ENCODE peak calls at places on chromosomes 11 and 22, in seven cellular contexts. P, X, T, M, G, I and Y are unnamed samples.

GRCh38 chr11:17719940-17720795 is 797 bp downstream of the MYOD1 start:
- DNase-seq in G (peak; percentile 83), I (peak; percentile 79), P (no peak), T (peak; percentile 50), X (peak; percentile 40), M (no peak), Y (peak; percentile 61)

GRCh38 chr22:46068908-46069481 is 81.3 kb upstream of the PPARA start:
- DNase-seq in T (no peak), G (peak; percentile 53), X (peak; percentile 48), P (peak; percentile 14), I (no peak), M (no peak), Y (no peak)

GRCh38 chr11:93685196-93685595 is 23.7 kb downstream of the CEP295 start:
- DNase-seq in G (no peak), P (no peak), X (peak; percentile 85), I (no peak), M (no peak), T (no peak), Y (no peak)

GRCh38 chr11:80958966-80959365 is 1518.1 kb upstream of the TENM4 start:
- DNase-seq in M (no peak), T (no peak), P (no peak), X (no peak), I (no peak), G (no peak), Y (no peak)

GRCh38 chr11:94910281-94910680 is 63.1 kb downstream of the CWC15 start:
- DNase-seq in M (no peak), X (peak; percentile 34), P (peak; percentile 61), G (no peak), T (no peak), I (no peak), Y (no peak)

GRCh38 chr11:23502821-23503220 is 642.5 kb upstream of the CCDC179 start:
- DNase-seq in P (no peak), I (no peak), M (no peak), X (no peak), T (no peak), G (no peak), Y (no peak)

GRCh38 chr11:13222285-13222684 is 55.3 kb upstream of the BMAL1 start:
- DNase-seq in P (no peak), I (no peak), M (no peak), T (no peak), G (no peak), X (no peak), Y (no peak)

GRCh38 chr11:65315204-65315865 is 669 bp downstream of the CDC42EP2 start:
- DNase-seq in G (peak; percentile 90), M (peak; percentile 80), P (peak; percentile 82), T (peak; percentile 78), X (peak; percentile 80), I (peak; percentile 94), Y (peak; percentile 91)

GRCh38 chr11:87851234-87851633 is 324.0 kb downstream of the RAB38 start:
- DNase-seq in T (peak; percentile 21), M (no peak), G (no peak), I (no peak), P (peak; percentile 76), X (no peak), Y (no peak)

GRCh38 chr22:28904211-28904808 is 20.9 kb downstream of the ZNRF3 start:
- DNase-seq in M (no peak), T (no peak), G (no peak), X (no peak), I (no peak), P (peak; percentile 29), Y (no peak)

GRCh38 chr11:130022799-130023198 is 20.2 kb upstream of the PRDM10 start:
- DNase-seq in P (no peak), M (no peak), X (no peak), G (no peak), T (no peak), I (no peak), Y (no peak)

GRCh38 chr11:37449146-37449545 is 851.1 kb upstream of the RAG2 start:
- DNase-seq in G (no peak), I (peak; percentile 30), X (peak; percentile 82), M (no peak), P (peak; percentile 51), T (peak; percentile 12), Y (no peak)

GRCh38 chr11:66126808-66127555 is 56.9 kb downstream of the PACS1 start:
- DNase-seq in X (peak; percentile 86), I (peak; percentile 63), P (peak; percentile 81), T (peak; percentile 46), M (peak; percentile 67), G (peak; percentile 60), Y (no peak)

GRCh38 chr22:47174096-47174495 is 411.6 kb downstream of the TBC1D22A start:
- DNase-seq in M (no peak), X (no peak), P (no peak), T (no peak), I (no peak), G (peak; percentile 26), Y (peak; percentile 2)

GRCh38 chr11:7986768-7987559 is at the start of gene EIF3F:
- DNase-seq in G (peak; percentile 91), P (peak; percentile 100), M (peak; percentile 99), I (peak; percentile 99), X (peak; percentile 100), T (peak; percentile 100), Y (peak; percentile 93)

GRCh38 chr22:37747715-37748100 is 50.9 kb downstream of the TRIOBP start:
- DNase-seq in M (no peak), I (no peak), G (no peak), X (no peak), P (no peak), T (no peak), Y (no peak)

GRCh38 chr22:17570851-17571631 is 7.7 kb downstream of the SLC25A18 start:
- DNase-seq in T (peak; percentile 33), P (peak; percentile 67), G (peak; percentile 95), M (peak; percentile 78), X (peak; percentile 97), I (no peak), Y (no peak)

GRCh38 chr11:65934014-65934413 is 11.3 kb upstream of the TSGA10IP start:
- DNase-seq in G (no peak), X (peak; percentile 73), T (no peak), P (no peak), I (no peak), M (no peak), Y (no peak)

GRCh38 chr11:73147771-73148681 is 5.9 kb upstream of the FCHSD2 start:
- DNase-seq in T (no peak), P (no peak), M (peak; percentile 79), G (peak; percentile 82), X (no peak), I (no peak), Y (no peak)

GRCh38 chr11:105206633-105207032 is 67.1 kb upstream of the CARD18 start:
- DNase-seq in M (no peak), P (no peak), I (no peak), G (no peak), X (no peak), T (no peak), Y (no peak)

GRCh38 chr11:109654091-109654490 is 232.1 kb downstream of the C11orf87 start:
- DNase-seq in M (no peak), I (no peak), G (no peak), P (no peak), X (no peak), T (no peak), Y (no peak)

GRCh38 chr11:59197990-59198389 is 14.7 kb downstream of the MPEG1 start:
- DNase-seq in X (peak; percentile 88), M (peak; percentile 72), P (peak; percentile 10), G (peak; percentile 82), T (no peak), I (no peak), Y (no peak)

GRCh38 chr11:117900720-117901440 is 24.4 kb upstream of the FXYD6 start:
- DNase-seq in X (no peak), G (peak; percentile 16), I (no peak), P (no peak), T (no peak), M (no peak), Y (no peak)
- H3K27ac ChIP-seq in X (no peak overlapping the region), G (no peak overlapping the region), I (no peak overlapping the region), P (no peak overlapping the region), T (no peak overlapping the region), M (no peak overlapping the region), Y (no peak overlapping the region)

DNA sequence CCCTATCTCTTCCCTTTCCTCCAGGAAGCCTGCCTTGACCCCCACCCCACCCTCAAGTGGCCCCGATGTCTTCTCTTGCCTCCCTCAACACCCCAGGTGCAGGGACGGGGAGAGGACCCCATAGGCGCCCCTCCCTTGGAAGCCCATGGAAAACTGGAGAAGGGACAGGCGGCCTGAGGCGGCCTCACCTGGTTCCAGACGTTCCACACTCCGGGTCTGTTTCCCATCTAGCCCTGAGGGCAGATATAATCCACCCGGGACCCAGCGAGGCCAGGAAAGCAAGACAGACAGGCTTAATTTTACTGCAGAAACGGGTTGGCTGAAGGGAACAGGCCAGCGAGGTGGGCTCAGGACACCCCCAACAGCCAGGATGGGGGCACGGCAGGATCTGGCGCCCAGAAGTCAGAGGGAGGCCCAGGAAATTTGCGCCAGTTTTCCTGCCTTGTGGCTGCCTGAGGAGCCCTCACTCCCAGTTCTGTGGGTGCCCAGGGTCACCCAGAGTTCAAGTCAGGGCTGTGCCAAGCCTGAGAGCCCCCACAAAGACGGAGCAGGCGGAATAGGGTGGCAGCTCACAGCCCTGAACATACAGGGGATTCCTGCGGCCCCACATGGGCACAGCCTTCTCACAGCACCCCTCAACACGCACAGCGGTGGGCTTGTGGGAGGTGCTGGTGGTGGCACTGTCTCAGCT is 3.0 kb upstream of the SIGIRR start:
- DNase-seq in I (no peak), P (no peak), T (peak; percentile 82), X (no peak), G (no peak), M (no peak), Y (no peak)
- H3K27ac ChIP-seq in I (no peak overlapping the region), P (no peak overlapping the region), T (peak overlapping the region; percentile 82), X (no peak overlapping the region), G (no peak overlapping the region), M (peak overlapping the region; percentile 95), Y (no peak overlapping the region)

GRCh38 chr11:46170797-46171196 is 49.5 kb upstream of the PHF21A start:
- DNase-seq in G (no peak), I (no peak), P (no peak), T (no peak), M (no peak), X (no peak), Y (no peak)
- H3K27ac ChIP-seq in G (no peak overlapping the region), I (no peak overlapping the region), P (no peak overlapping the region), T (no peak overlapping the region), M (no peak overlapping the region), X (no peak overlapping the region), Y (no peak overlapping the region)

GRCh38 chr11:61958590-61958989 is 8.4 kb downstream of the BEST1 start:
- DNase-seq in P (no peak), M (no peak), I (no peak), X (no peak), T (no peak), G (no peak), Y (no peak)
- H3K27ac ChIP-seq in P (no peak overlapping the region), M (no peak overlapping the region), I (no peak overlapping the region), X (no peak overlapping the region), T (no peak overlapping the region), G (no peak overlapping the region), Y (no peak overlapping the region)

GRCh38 chr22:36344106-36344827 is 43.5 kb downstream of the MYH9 start:
- DNase-seq in M (no peak), P (no peak), I (no peak), T (no peak), G (no peak), X (no peak), Y (no peak)
- H3K27ac ChIP-seq in M (peak overlapping the region; percentile 61), P (peak overlapping the region; percentile 81), I (no peak overlapping the region), T (no peak overlapping the region), G (peak overlapping the region; percentile 30), X (no peak overlapping the region), Y (no peak overlapping the region)